ENCODE peak calls at places on chromosomes 4 and X, in four cellular contexts. L is T-helper 2 cell; G is activated CD8-positive, alpha-beta T cell treated with anti-CD3 and anti-CD28 coated beads, Interleukin-2, amount 10 ng/mL, durations not matched to agents 7 days and 5 days; B is fibroblast of mammary gland. W is an unnamed sample.

GRCh38 chr4:37822220-37822619 is 4.3 kb upstream of the PGM2 start:
- DNase-seq in B (peak; percentile 6), L (no peak), G (peak; percentile 1), W (no peak)

GRCh38 chrX:8147216-8147615 is 23.9 kb downstream of the VCX2 start:
- DNase-seq in L (no peak), G (no peak), B (peak; percentile 3), W (no peak)

GRCh38 chrX:38803609-38804480 is 2.6 kb downstream of the MID1IP1 start:
- DNase-seq in L (peak; percentile 36), B (peak; percentile 78), G (peak; percentile 82), W (peak; percentile 69)

GRCh38 chr4:24657768-24658617 is 73.6 kb upstream of the DHX15 start:
- DNase-seq in G (peak; percentile 53), L (no peak), B (peak; percentile 60), W (no peak)

GRCh38 chr4:169996379-169997245 is 29.6 kb downstream of the MFAP3L start:
- DNase-seq in L (no peak), G (no peak), B (no peak), W (no peak)

GRCh38 chrX:43564953-43565352 is 91.1 kb upstream of the MAOA start:
- DNase-seq in L (no peak), B (no peak), G (no peak), W (no peak)

GRCh38 chr4:53748328-53748772 is 157.1 kb upstream of the LNX1 start:
- DNase-seq in B (no peak), L (no peak), G (no peak), W (no peak)

GRCh38 chrX:105658136-105658535 is 164.2 kb upstream of the NRK start:
- DNase-seq in B (peak; percentile 72), G (no peak), L (no peak), W (no peak)

GRCh38 chrX:56462389-56462788 is 101.0 kb upstream of the UBQLN2 start:
- DNase-seq in B (peak; percentile 0), G (no peak), L (no peak), W (no peak)

GRCh38 chr4:116361782-116362181 is 723.6 kb downstream of the TRAM1L1 start:
- DNase-seq in L (no peak), G (no peak), B (no peak), W (no peak)